ENCODE peak calls at places on chromosome 5, in seven cellular contexts. R, J, S, V, G, U and Y are unnamed samples. For H3K4me1, the result is how much of the 10 kb centered on the place peaks cover.

GRCh38 chr5:673140-673836 is 19.9 kb downstream of the TPPP start:
- DNase-seq in R (no peak), S (peak), V (no peak), U (no peak), G (no peak), J (no peak), Y (no peak)

GRCh38 chr5:57725628-57726504 is 243.3 kb upstream of the ACTBL2 start:
- DNase-seq in V (no peak), U (no peak), R (no peak), S (peak), G (no peak), J (no peak), Y (no peak)

GRCh38 chr5:180718810-180719453 is 20.9 kb downstream of the OR2Y1 start:
- DNase-seq in V (peak), J (peak), R (peak), G (no peak), S (peak), U (no peak), Y (peak)

GRCh38 chr5:93062548-93062947 is 518.5 kb downstream of the NR2F1-AS1 start:
- DNase-seq in J (no peak), V (no peak), S (no peak), G (no peak), R (no peak), U (no peak), Y (no peak)

GRCh38 chr5:10635257-10635860 is 71.5 kb downstream of the ANKRD33B start:
- DNase-seq in V (peak), S (no peak), R (no peak), G (peak), U (no peak), J (no peak), Y (no peak)

GRCh38 chr5:145237843-145238242 is 597.3 kb downstream of the PRELID2 start:
- DNase-seq in R (peak), V (peak), J (no peak), U (peak), G (no peak), S (peak), Y (peak)

GRCh38 chr5:125331987-125332628 is 585.7 kb upstream of the ZNF608 start:
- DNase-seq in G (no peak), J (no peak), S (no peak), U (no peak), V (no peak), R (no peak), Y (no peak)

GRCh38 chr5:127959152-127959764 is 124.3 kb upstream of the SLC12A2 start:
- DNase-seq in R (peak), J (peak), G (no peak), V (peak), U (no peak), S (peak), Y (no peak)

GRCh38 chr5:91049800-91050199 is 333.3 kb downstream of the ARRDC3 start:
- DNase-seq in G (no peak), J (no peak), R (no peak), S (peak), V (no peak), U (no peak), Y (no peak)

GRCh38 chr5:108409781-108410180 is 27.9 kb upstream of the FBXL17 start:
- DNase-seq in S (no peak), G (no peak), J (no peak), U (no peak), R (no peak), V (no peak), Y (no peak)

GRCh38 chr5:41115281-41115680 is 44.1 kb upstream of the MROH2B start:
- DNase-seq in U (no peak), S (no peak), R (no peak), G (no peak), V (no peak), J (no peak), Y (no peak)

GRCh38 chr5:41109186-41109585 is 38.0 kb upstream of the MROH2B start:
- DNase-seq in S (no peak), V (no peak), R (no peak), G (no peak), U (no peak), J (no peak), Y (no peak)

GRCh38 chr5:41118177-41118576 is 47.0 kb upstream of the MROH2B start:
- DNase-seq in U (no peak), J (no peak), G (no peak), S (no peak), V (no peak), R (no peak), Y (no peak)

DNA sequence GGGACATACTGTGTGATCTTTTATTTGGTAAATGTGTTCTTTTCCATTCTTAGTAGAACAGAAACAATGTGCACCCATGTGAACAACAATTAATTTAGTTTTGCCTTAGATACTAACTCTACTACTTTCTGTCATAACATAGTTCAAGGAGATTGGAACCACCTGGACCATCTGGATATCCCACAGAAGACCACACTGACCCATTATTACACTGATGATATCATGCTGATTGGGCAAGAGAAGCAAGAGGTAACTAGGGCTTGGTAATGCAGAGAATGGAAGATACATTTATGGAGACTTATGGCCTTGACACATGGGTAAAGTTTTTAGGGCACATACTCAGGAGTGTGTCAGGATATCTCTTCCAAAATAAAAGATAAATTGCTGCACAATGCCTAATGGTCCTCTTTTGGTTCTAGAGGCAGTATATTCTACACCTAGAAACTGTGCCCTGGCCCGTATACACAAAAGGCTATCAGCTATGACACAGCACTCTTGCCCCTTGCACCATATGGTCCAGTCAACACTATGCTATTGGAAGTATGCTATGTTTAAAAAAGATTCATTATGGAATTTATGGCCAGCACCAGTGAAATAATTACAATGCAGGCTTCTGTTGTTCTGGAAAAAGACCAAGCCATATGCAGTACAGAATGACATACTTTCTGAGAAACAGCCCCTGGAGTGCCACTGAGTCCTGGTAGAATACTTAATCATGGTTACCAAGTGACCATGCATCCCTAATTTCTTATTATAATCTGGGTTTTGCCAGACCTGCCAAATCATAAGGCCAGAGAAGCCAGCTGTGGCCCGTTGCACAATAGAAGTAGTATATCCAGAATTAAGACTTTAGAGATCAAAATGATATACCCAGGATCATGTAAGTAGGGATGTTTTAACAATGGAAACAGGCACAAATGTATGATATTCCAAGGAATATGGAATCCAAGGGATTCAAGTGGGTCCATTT is 41.6 kb upstream of the MROH2B start:
- DNase-seq in S (no peak), G (no peak), V (no peak), R (no peak), U (no peak), J (no peak), Y (no peak)
- TF ChIP-seq YY1 in S (no peak), G (no peak), V (no peak), R (no peak), U (no peak), J (no peak), Y (no peak)

GRCh38 chr5:88688242-88688959 is 194.6 kb downstream of the MEF2C start:
- DNase-seq in R (no peak), G (no peak), J (no peak), S (no peak), V (no peak), U (no peak), Y (no peak)
- H3K4me1 ChIP-seq in R (under half), G (under half), J (under half), S (under half), V (under half), U (under half), Y (under half)

GRCh38 chr5:42502613-42503470 is 79.6 kb downstream of the GHR start:
- DNase-seq in J (no peak), R (no peak), S (no peak), U (no peak), V (no peak), G (no peak), Y (no peak)
- TF ChIP-seq YY1 in J (no peak), R (no peak), S (no peak), U (no peak), V (no peak), G (no peak), Y (no peak)

GRCh38 chr5:17248999-17249634 is 31.7 kb downstream of the BASP1 start:
- DNase-seq in S (no peak), R (no peak), G (no peak), V (no peak), J (no peak), U (peak), Y (no peak)

GRCh38 chr5:17256171-17256570 is 38.7 kb downstream of the BASP1 start:
- DNase-seq in S (no peak), V (no peak), G (no peak), R (no peak), J (no peak), U (no peak), Y (no peak)

GRCh38 chr5:17256839-17257238 is 39.4 kb downstream of the BASP1 start:
- DNase-seq in S (no peak), V (no peak), G (no peak), R (no peak), U (no peak), J (no peak), Y (no peak)

GRCh38 chr5:17255471-17256016 is 38.1 kb downstream of the BASP1 start:
- DNase-seq in G (peak), U (no peak), S (no peak), J (no peak), R (no peak), V (no peak), Y (no peak)

DNA sequence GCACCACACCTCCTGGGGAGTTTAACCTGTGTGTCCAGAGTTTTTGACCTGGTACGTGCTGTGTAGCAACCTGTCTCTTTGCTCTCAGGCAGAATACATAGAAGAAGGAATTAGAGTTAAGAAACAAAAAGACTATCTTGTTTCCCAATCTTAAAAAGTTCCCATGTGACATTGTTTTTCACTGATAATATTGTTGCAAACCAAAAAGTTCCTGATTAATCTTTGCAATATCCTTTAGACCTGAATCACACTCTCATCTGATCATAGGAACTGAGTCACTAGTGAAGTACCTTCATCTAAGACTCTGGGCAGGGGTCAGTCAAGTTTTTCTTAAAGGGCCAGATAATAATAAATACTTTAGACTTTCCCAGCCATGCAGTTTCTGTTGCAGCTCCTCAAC is 35.1 kb downstream of the BASP1 start:
- DNase-seq in V (no peak), S (no peak), J (no peak), R (no peak), G (no peak), U (no peak), Y (no peak)
- H3K4me1 ChIP-seq in V (under half), S (under half), J (under half), R (under half), G (under half), U (under half), Y (under half)

DNA sequence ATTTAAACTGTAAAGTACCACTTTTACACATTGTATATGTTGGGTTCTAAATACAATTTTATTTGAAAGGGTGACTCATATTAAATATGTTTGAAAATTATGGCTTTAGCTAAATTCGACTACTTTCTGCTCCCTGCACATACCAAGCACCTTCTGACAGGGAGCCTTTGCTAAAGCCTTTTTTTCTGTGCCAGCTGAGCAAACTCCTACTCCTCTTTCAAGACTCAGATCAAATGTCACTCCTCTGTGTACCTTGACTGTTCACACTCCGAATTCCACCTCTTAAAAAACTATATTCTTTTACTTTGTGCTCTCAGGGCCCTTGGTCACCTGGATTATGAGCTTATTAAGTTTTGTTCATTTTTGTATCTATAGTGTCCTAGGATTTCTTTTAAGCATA is 6.5 kb upstream of the OXCT1 start:
- DNase-seq in G (no peak), J (no peak), U (no peak), S (no peak), R (no peak), V (no peak), Y (no peak)
- TF ChIP-seq YY1 in G (no peak), J (no peak), U (no peak), S (no peak), R (no peak), V (no peak), Y (no peak)

GRCh38 chr5:139517683-139518564 is 35.4 kb upstream of the STING1 start:
- DNase-seq in S (peak), J (peak), U (peak), V (peak), R (peak), G (no peak), Y (peak)

GRCh38 chr5:139514486-139514856 is 31.9 kb upstream of the STING1 start:
- DNase-seq in V (no peak), R (no peak), U (no peak), J (no peak), G (no peak), S (no peak), Y (no peak)

DNA sequence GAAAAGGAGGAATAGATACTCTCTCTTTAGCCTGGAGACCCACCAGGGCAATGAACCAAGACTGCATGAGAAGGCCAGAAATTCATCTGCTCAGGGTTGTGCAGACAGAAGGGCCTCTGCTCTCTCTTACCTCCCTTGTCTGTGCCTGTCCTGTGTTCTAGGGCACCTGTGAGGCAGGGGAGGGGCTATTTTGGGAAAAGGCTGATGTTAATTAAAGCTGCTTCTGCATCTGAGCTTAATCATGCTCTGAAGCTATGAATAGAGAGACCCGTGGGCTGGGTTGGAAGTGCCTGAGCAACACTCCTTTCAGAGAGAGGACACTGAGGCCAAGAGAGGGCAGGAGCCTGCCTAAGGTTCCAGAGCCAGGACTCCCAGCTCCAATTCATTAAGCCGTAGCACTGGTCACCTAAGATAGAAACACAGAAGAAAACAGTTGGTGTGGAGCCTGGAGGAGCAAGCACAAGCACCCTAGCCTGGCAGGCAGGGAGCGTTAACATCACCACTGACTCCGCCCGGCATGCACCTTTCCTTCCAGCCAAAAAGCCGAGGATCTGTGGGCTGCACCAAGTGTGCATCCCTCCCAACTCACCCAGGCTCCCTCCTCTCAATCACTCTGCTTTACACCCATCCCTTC is 31.4 kb upstream of the STING1 start:
- DNase-seq in J (no peak), G (no peak), U (no peak), R (no peak), S (no peak), V (no peak), Y (no peak)
- H3K4me1 ChIP-seq in J (under half), G (under half), U (under half), R (under half), S (under half), V (under half), Y (under half)

GRCh38 chr5:14006823-14007510 is 62.5 kb upstream of the DNAH5 start:
- DNase-seq in R (no peak), G (no peak), S (no peak), J (no peak), U (no peak), V (no peak), Y (no peak)

GRCh38 chr5:14016549-14016948 is 72.1 kb upstream of the DNAH5 start:
- DNase-seq in G (no peak), U (no peak), S (no peak), J (no peak), R (no peak), V (no peak), Y (no peak)

GRCh38 chr5:14009575-14009974 is 65.1 kb upstream of the DNAH5 start:
- DNase-seq in G (no peak), J (no peak), R (no peak), V (no peak), S (no peak), U (no peak), Y (no peak)

GRCh38 chr5:14008819-14009311 is 64.4 kb upstream of the DNAH5 start:
- DNase-seq in R (peak), S (no peak), U (no peak), G (no peak), J (no peak), V (no peak), Y (no peak)

GRCh38 chr5:14011089-14012004 is 66.9 kb upstream of the DNAH5 start:
- DNase-seq in J (peak), U (peak), R (peak), S (peak), G (no peak), V (peak), Y (peak)
- TF ChIP-seq YY1 in J (no peak), U (no peak), R (no peak), S (peak), G (peak), V (no peak), Y (no peak)

DNA sequence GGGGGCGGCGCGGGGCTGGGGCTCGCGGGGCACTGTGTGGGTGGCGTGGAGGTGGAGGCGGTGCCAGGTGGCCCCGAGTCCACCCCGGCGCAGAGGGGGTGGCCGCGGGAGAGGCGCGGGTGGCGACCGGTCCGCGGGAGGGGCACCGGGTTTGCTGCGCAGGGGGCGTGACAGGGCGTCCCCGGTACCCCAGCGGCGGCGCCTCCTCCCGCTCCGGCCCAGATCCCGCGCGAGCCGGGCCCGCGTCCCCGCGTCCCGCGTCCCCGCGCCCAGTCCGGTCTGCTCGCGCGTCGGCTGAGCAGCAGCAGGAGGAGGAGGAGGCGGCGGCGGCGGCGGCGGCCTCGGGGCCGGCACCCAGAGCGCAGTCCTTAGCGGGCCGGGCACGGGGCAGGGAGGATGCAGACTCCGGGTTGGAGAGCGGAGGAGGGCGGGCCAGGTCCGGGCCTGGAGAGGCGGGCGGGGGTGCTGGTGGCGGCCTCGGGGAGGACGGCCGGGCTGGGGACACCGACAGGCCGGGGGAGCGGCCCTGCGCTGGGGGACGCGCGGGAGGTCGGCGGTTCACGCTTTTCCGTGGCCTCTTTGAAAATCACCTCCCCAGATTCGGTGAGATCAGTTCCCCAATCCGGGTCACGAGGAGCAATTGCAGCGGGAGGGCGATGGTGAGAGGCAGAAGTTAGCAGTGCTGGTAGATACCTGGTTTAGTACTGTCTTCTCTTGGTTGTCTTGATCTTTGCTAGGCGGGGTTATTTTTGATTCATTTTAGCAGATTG is 1.6 kb downstream of the TRIO start:
- DNase-seq in U (no peak), R (no peak), V (peak), J (peak), G (peak), S (peak), Y (no peak)
- H3K4me1 ChIP-seq in U (under half), R (under half), V (under half), J (under half), G (under half), S (under half), Y (under half)

DNA sequence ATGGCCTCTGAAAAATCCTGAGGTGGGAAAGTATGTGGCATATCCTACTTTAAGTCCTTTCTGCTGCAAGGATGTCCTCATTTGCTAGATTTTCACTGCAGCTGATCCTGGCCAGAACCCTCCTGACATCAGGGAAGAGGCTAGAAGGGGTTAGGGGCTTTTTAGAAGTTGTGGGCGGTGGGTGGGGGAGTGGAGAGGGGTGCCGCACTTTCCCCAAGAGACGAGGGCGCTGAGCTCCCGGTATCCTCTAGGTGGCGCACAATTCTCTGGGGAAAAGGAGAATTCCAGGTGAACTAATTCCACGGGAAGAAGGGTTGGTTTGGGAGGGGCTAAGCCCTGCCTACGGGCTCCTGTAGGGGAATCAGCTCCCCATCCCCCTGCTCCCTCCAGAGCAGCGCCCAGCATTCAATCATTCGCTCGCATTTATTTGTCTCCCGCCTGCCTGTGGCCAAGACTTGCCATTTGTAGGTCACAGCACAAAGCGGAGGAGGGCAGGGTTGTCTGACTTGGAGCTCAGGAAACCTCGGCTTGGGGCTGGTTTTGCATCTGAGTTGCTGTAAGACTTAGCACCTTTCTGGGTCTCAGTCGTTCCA is 42.9 kb upstream of the HAND1 start:
- DNase-seq in V (peak), G (no peak), U (peak), J (peak), R (peak), S (peak), Y (peak)
- TF ChIP-seq YY1 in V (no peak), G (no peak), U (peak), J (no peak), R (no peak), S (no peak), Y (no peak)

GRCh38 chr5:172006378-172007152 is at the start of gene FBXW11:
- DNase-seq in U (peak), G (peak), J (peak), V (peak), S (peak), R (peak), Y (peak)

GRCh38 chr5:172002840-172003512 is 3.5 kb downstream of the FBXW11 start:
- DNase-seq in G (no peak), U (no peak), S (peak), V (no peak), R (no peak), J (no peak), Y (no peak)

GRCh38 chr5:172005708-172006377 is 595 bp downstream of the FBXW11 start:
- DNase-seq in V (no peak), G (no peak), U (no peak), S (peak), J (peak), R (peak), Y (no peak)

GRCh38 chr5:172003750-172004149 is 2.7 kb downstream of the FBXW11 start:
- DNase-seq in S (no peak), G (no peak), J (no peak), R (no peak), U (no peak), V (no peak), Y (no peak)

GRCh38 chr5:172004824-172005237 is 1.6 kb downstream of the FBXW11 start:
- DNase-seq in G (peak), U (no peak), J (no peak), S (no peak), V (no peak), R (no peak), Y (no peak)
- H3K4me1 ChIP-seq in G (under half), U (under half), J (under half), S (under half), V (under half), R (under half), Y (under half)